ENCODE peak calls at places on chromosome 7, in ten cellular contexts. Z is psoas muscle, N is astrocyte of the cerebellum, C is A549, U is lower lobe of right lung, K is mucosa of descending colon, R is foreskin fibroblast, Y is SJSA1, M is keratinocyte, V is kidney. X is an unnamed sample.
A peak's percentile ranks its signal among the peaks of the same experiment; 100 is the strongest.

GRCh38 chr7:37916673-37917660 is at the start of gene SFRP4:
- DNase-seq in Y (peak; percentile 66), N (peak; percentile 63), R (no peak), K (peak; percentile 62), U (peak; percentile 67), V (peak; percentile 85), M (no peak), Z (peak; percentile 84), C (peak; percentile 84), X (no peak)

GRCh38 chr7:30980194-30980593 is 16.4 kb downstream of the GHRHR start:
- DNase-seq in U (no peak), Y (no peak), V (no peak), C (no peak), K (no peak), M (no peak), Z (no peak), N (no peak), R (no peak), X (no peak)

GRCh38 chr7:121510858-121511482 is 114.9 kb upstream of the FAM3C start:
- DNase-seq in Z (no peak), C (no peak), R (no peak), N (no peak), M (no peak), Y (no peak), U (no peak), K (no peak), V (no peak), X (no peak)

GRCh38 chr7:47581442-47581820 is 480 bp downstream of the TNS3 start:
- DNase-seq in R (no peak), V (peak; percentile 82), K (peak; percentile 75), U (no peak), M (no peak), C (no peak), N (no peak), Y (no peak), Z (no peak), X (no peak)

GRCh38 chr7:156456503-156457115 is 184.0 kb upstream of the RNF32 start:
- DNase-seq in M (no peak), R (no peak), U (no peak), C (no peak), Y (no peak), Z (no peak), V (no peak), N (no peak), K (no peak), X (no peak)

GRCh38 chr7:47571355-47572100 is 10.4 kb downstream of the TNS3 start:
- DNase-seq in Z (peak; percentile 86), U (peak; percentile 83), C (peak; percentile 81), V (peak; percentile 92), R (peak; percentile 95), N (peak; percentile 81), Y (peak; percentile 96), M (peak; percentile 50), K (peak; percentile 82), X (peak; percentile 70)

GRCh38 chr7:12415072-12415471 is 11.4 kb upstream of the VWDE start:
- DNase-seq in N (no peak), R (no peak), Y (no peak), M (no peak), K (no peak), V (no peak), C (no peak), U (no peak), Z (no peak), X (no peak)

GRCh38 chr7:106573125-106573663 is 87.8 kb downstream of the CCDC71L start:
- DNase-seq in C (no peak), U (no peak), R (no peak), M (no peak), Y (no peak), Z (no peak), V (no peak), K (no peak), N (no peak), X (no peak)

GRCh38 chr7:18844735-18845134 is 272.7 kb downstream of the TWIST1 start:
- DNase-seq in C (no peak), Z (no peak), Y (no peak), V (no peak), R (no peak), U (no peak), M (no peak), K (no peak), N (no peak), X (no peak)

GRCh38 chr7:117127585-117128168 is 174.4 kb downstream of the ST7 start:
- DNase-seq in Y (peak; percentile 39), C (peak; percentile 69), V (no peak), U (no peak), Z (no peak), M (no peak), R (peak; percentile 44), K (no peak), N (peak; percentile 56), X (no peak)

GRCh38 chr7:152894295-152895170 is 135.0 kb downstream of the ACTR3B start:
- DNase-seq in M (no peak), Z (no peak), K (no peak), U (no peak), C (peak; percentile 23), R (no peak), Y (peak; percentile 15), N (no peak), V (no peak), X (no peak)

GRCh38 chr7:121337398-121337797 is 8.6 kb downstream of the WNT16 start:
- DNase-seq in U (no peak), K (no peak), N (no peak), C (no peak), V (no peak), Y (peak; percentile 27), M (no peak), Z (no peak), R (no peak), X (no peak)

GRCh38 chr7:148621563-148621962 is 31.0 kb downstream of the C7orf33 start:
- DNase-seq in M (no peak), K (no peak), N (no peak), R (no peak), U (no peak), Y (no peak), C (no peak), V (no peak), Z (no peak), X (no peak)

GRCh38 chr7:100171087-100171681 is 2.8 kb upstream of the GAL3ST4 start:
- DNase-seq in U (no peak), M (no peak), N (no peak), V (peak; percentile 76), Z (peak; percentile 45), R (no peak), Y (no peak), K (peak; percentile 67), C (no peak), X (no peak)

GRCh38 chr7:23615331-23615730 is 18.1 kb downstream of the CCDC126 start:
- DNase-seq in Z (no peak), C (no peak), V (no peak), R (no peak), Y (no peak), U (no peak), K (no peak), M (no peak), N (no peak), X (no peak)

GRCh38 chr7:104124469-104124868 is 83.3 kb downstream of the ORC5 start:
- DNase-seq in K (no peak), Y (no peak), N (no peak), M (no peak), V (no peak), C (no peak), U (no peak), R (no peak), Z (no peak), X (no peak)

DNA sequence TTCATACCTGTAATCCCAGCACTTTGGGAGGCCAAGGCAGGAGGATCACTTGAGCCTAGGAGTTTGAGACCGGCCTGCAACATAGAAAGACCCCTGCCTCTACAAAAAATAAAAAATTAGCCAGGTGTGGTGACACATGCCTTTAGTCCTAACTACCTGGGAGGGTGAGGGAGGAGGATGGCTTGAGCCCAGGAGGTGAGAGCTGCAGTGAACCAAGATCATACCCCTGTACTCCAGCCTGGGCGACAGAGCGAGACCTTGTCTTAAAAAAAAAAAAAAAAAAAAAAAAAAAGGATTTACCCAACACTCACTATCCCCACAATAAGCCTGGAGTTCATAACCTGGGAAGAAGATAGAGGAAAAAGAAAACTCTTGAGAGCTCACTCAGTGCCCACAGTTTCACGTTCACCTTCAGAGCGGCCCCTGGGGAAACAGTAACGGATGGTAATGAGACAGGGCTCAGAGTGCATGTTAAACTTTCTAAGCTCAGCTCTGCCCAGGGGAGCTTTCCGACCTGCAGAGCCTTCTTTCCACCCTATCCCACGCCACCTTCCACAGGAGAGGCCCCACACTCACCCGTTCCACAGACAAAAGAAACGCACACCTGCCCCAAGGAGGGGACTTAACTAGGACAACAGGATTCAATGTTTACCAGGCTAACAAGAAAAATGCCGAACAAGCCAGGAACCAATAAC is 259.8 kb upstream of the KLF14 start:
- DNase-seq in N (no peak), K (peak; percentile 23), Y (no peak), M (no peak), V (no peak), R (no peak), U (no peak), C (no peak), Z (no peak), X (no peak)
- H3K4me3 ChIP-seq in N (no peak overlapping the region), K (no peak overlapping the region), Y (no peak overlapping the region), M (no peak overlapping the region), V (no peak overlapping the region), R (no peak overlapping the region), U (no peak overlapping the region), C (no peak overlapping the region), Z (no peak overlapping the region), X (no peak overlapping the region)

GRCh38 chr7:140676303-140676702 is 3.6 kb downstream of the ADCK2 start:
- DNase-seq in U (no peak), C (no peak), V (no peak), Y (no peak), N (no peak), M (no peak), R (no peak), Z (no peak), K (no peak), X (no peak)
- H3K4me3 ChIP-seq in U (no peak overlapping the region), C (no peak overlapping the region), V (no peak overlapping the region), Y (no peak overlapping the region), N (no peak overlapping the region), M (no peak overlapping the region), R (no peak overlapping the region), Z (no peak overlapping the region), K (no peak overlapping the region), X (no peak overlapping the region)

GRCh38 chr7:129169171-129169643 is 19.2 kb upstream of the SMO start:
- DNase-seq in R (no peak), C (no peak), N (no peak), K (peak; percentile 69), Y (peak; percentile 27), V (peak; percentile 80), U (no peak), Z (peak; percentile 65), M (no peak), X (no peak)
- H3K4me3 ChIP-seq in R (peak overlapping the region; percentile 45), C (no peak overlapping the region), N (peak overlapping the region; percentile 29), K (no peak overlapping the region), Y (peak overlapping the region; percentile 27), V (peak overlapping the region; percentile 48), U (peak overlapping the region; percentile 57), Z (peak overlapping the region; percentile 62), M (no peak overlapping the region), X (peak overlapping the region; percentile 49)

DNA sequence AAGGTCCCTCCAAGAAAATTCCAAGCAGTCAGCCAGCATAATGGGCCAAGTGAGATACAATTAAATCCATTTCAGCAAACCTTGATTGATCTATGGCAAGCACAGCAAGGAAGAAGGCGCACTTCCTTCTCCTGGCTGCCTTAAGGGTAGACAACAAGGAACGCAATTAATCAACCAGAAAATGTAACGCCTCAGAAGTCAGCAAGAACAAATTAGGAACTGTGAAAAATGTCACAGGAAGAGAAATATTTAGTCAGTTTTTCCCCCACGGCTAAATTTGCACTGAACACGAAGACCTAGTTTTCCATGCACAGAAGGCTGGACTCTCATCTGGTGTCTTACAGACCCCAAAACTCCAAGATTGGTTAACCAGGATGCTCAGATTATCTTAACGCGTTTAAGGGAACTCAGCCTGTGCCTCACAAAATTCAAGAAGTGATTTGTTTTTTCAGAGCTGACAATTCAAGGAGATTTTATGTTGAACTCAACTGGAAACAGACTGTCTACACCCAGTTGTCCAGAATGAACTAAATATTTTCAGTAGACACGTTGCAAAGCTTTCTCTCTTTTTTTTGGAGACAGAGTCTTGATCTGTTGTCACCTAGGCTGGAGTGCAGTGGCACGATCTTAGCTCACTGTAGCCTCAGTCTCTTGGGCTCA is 14.3 kb downstream of the SNX8 start:
- DNase-seq in U (no peak), C (no peak), N (no peak), V (no peak), K (no peak), R (no peak), Y (no peak), Z (no peak), M (no peak), X (no peak)
- H3K4me3 ChIP-seq in U (no peak overlapping the region), C (no peak overlapping the region), N (no peak overlapping the region), V (peak overlapping the region; percentile 0), K (no peak overlapping the region), R (no peak overlapping the region), Y (no peak overlapping the region), Z (no peak overlapping the region), M (no peak overlapping the region), X (no peak overlapping the region)